ENCODE peak calls at places on chromosomes 2 and 18, in six cellular contexts. P is NT2/D1; V is NCI-H1436; A is NCI-H748 treated with DMSO at 0.1 percent for 48 hours; B is MCF 10A; S is activated CD4-positive, CD25-positive, alpha-beta regulatory T cell treated with anti-CD3 and anti-CD28 coated beads, Interleukin-2, amount 50 U/mL, for 72 hours. Z is an unnamed sample.

GRCh38 chr2:102895386-102895785 is 133.6 kb downstream of the TMEM182 start:
- DNase-seq in S (no peak), V (no peak), A (no peak), B (peak; percentile 39), P (peak; percentile 13), Z (no peak)

GRCh38 chr2:218501665-218502064 is 66.5 kb downstream of the USP37 start:
- DNase-seq in P (peak; percentile 77), S (no peak), A (no peak), B (no peak), V (no peak), Z (peak; percentile 34)

GRCh38 chr2:142868281-142868762 is 9.1 kb upstream of the KYNU start:
- DNase-seq in V (no peak), S (no peak), A (no peak), B (peak; percentile 95), P (no peak), Z (no peak)

GRCh38 chr2:140502951-140503630 is 1627.7 kb downstream of the LRP1B start:
- DNase-seq in A (no peak), V (no peak), P (no peak), B (peak; percentile 11), S (no peak), Z (peak; percentile 88)

GRCh38 chr2:16162491-16163040 is 222.2 kb downstream of the MYCN start:
- DNase-seq in V (no peak), P (no peak), A (no peak), S (no peak), B (no peak), Z (no peak)

GRCh38 chr18:78856569-78857200 is 122.9 kb upstream of the SALL3 start:
- DNase-seq in S (no peak), A (no peak), B (no peak), P (no peak), V (no peak), Z (no peak)

GRCh38 chr2:206086683-206087350 is 843 bp upstream of the INO80D start:
- DNase-seq in S (no peak), V (no peak), A (peak; percentile 43), P (no peak), B (peak; percentile 23), Z (no peak)

GRCh38 chr2:60412626-60413025 is 140.8 kb downstream of the BCL11A start:
- DNase-seq in B (peak; percentile 16), A (no peak), V (no peak), P (no peak), S (no peak), Z (no peak)

GRCh38 chr18:44791520-44791919 is 110.8 kb downstream of the SETBP1 start:
- DNase-seq in S (no peak), P (no peak), V (no peak), B (no peak), A (no peak), Z (no peak)

GRCh38 chr2:25333981-25334380 is 7.7 kb downstream of the DNMT3A start:
- DNase-seq in P (no peak), V (peak; percentile 38), A (no peak), S (no peak), B (no peak), Z (no peak)

GRCh38 chr2:241721852-241722251 is 12.6 kb upstream of the D2HGDH start:
- DNase-seq in P (no peak), S (no peak), V (no peak), A (no peak), B (no peak), Z (no peak)

GRCh38 chr18:75208836-75209128 is 157 bp downstream of the PTGR3 start:
- DNase-seq in A (no peak), S (no peak), V (no peak), B (no peak), P (no peak), Z (no peak)

GRCh38 chr2:6917761-6918421 is 679 bp downstream of the RNF144A start:
- DNase-seq in V (peak; percentile 23), S (peak; percentile 40), P (no peak), A (no peak), B (no peak), Z (no peak)

GRCh38 chr2:28206786-28207185 is 185.9 kb upstream of the FOSL2 start:
- DNase-seq in B (peak; percentile 14), S (no peak), V (peak; percentile 45), A (peak; percentile 54), P (no peak), Z (no peak)

GRCh38 chr2:168198476-168199192 is 48.8 kb downstream of the STK39 start:
- DNase-seq in A (no peak), P (no peak), S (no peak), V (no peak), B (peak; percentile 45), Z (no peak)